ENCODE peak calls at places on chromosome 4, in four cellular contexts. S is AG09309, V is A549, M is mucosa of descending colon. I is an unnamed sample.

GRCh38 chr4:86757468-86757867 is 91.7 kb downstream of the SLC10A6 start:
- DNase-seq in S (no peak), M (no peak), V (no peak), I (no peak)

GRCh38 chr4:165331316-165331715 is 3.8 kb downstream of the MSMO1 start:
- DNase-seq in V (no peak), S (no peak), M (no peak), I (no peak)

GRCh38 chr4:113446019-113446418 is 315.5 kb downstream of the CAMK2D start:
- DNase-seq in S (no peak), M (no peak), V (peak; percentile 44), I (no peak)

GRCh38 chr4:146256328-146256727 is 42.0 kb downstream of the REELD1 start:
- DNase-seq in V (no peak), M (no peak), S (no peak), I (no peak)

GRCh38 chr4:113222006-113222405 is 172.6 kb downstream of the ANK2 start:
- DNase-seq in V (no peak), S (no peak), M (no peak), I (no peak)

GRCh38 chr4:165970703-165971420 is 97.8 kb downstream of the TLL1 start:
- DNase-seq in S (no peak), M (no peak), V (no peak), I (no peak)

GRCh38 chr4:24856586-24856985 is 56.3 kb downstream of the CCDC149 start:
- DNase-seq in S (no peak), M (no peak), V (no peak), I (no peak)

GRCh38 chr4:37008199-37008598 is 236.3 kb upstream of the NWD2 start:
- DNase-seq in M (peak; percentile 54), S (no peak), V (peak; percentile 74), I (no peak)

GRCh38 chr4:113447695-113448265 is 313.8 kb downstream of the CAMK2D start:
- DNase-seq in S (no peak), V (no peak), M (no peak), I (no peak)

GRCh38 chr4:78772526-78773084 is 3.5 kb upstream of the BMP2K start:
- DNase-seq in S (no peak), V (no peak), M (no peak), I (no peak)

GRCh38 chr4:36056128-36056527 is 188.2 kb downstream of the ARAP2 start:
- DNase-seq in V (peak; percentile 0), S (no peak), M (no peak), I (no peak)

GRCh38 chr4:89658701-89659024 is 178.3 kb downstream of the SNCA start:
- DNase-seq in S (no peak), V (no peak), M (no peak), I (no peak)

GRCh38 chr4:172683016-172683415 is 485.6 kb upstream of the GALNT7 start:
- DNase-seq in M (no peak), V (no peak), S (no peak), I (no peak)

GRCh38 chr4:159071969-159072765 is 30.7 kb upstream of the RAPGEF2 start:
- DNase-seq in V (no peak), M (no peak), S (no peak), I (no peak)

GRCh38 chr4:60805500-60806313 is 394.4 kb upstream of the ADGRL3 start:
- DNase-seq in M (no peak), S (no peak), V (peak; percentile 18), I (no peak)

GRCh38 chr4:48841045-48841827 is 10.3 kb downstream of the OCIAD1 start:
- DNase-seq in S (no peak), M (no peak), V (no peak), I (no peak)

GRCh38 chr4:186724048-186724860 is 598 bp upstream of the FAT1 start:
- DNase-seq in M (peak; percentile 65), V (peak; percentile 39), S (no peak), I (peak; percentile 67)

GRCh38 chr4:83371936-83372335 is 37.3 kb upstream of the HPSE start:
- DNase-seq in V (no peak), M (no peak), S (no peak), I (no peak)

GRCh38 chr4:6076391-6076790 is 58.2 kb upstream of the C4orf50 start:
- DNase-seq in S (no peak), M (no peak), V (no peak), I (no peak)

DNA sequence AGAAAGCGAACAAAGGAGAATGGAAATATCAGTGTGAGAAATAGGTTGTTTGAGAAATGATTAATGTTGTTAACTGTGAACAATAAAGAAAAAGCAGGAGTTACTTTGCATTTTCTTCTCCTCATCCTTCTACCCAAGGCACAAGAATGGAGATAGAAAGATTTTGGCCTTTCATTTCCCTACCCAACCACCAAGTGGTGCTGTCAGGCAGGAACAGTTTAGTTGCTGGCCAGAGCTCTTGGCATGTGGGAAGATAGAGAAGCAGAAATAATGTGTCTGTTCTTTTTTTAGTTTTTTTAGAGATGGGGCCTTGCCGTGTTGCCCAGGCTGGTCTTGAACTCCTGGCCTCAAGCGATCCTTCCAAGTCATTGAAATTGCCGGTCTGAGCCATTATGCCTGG is 12.8 kb downstream of the HOPX start:
- DNase-seq in V (peak; percentile 6), S (no peak), M (no peak), I (no peak)
- TF ChIP-seq CTCF in V (no peak), S (peak; percentile 9), M (no peak), I (no peak)

GRCh38 chr4:99201687-99202086 is 17.4 kb downstream of the ADH6 start:
- DNase-seq in S (peak; percentile 14), M (no peak), V (no peak), I (no peak)
- TF ChIP-seq CTCF in S (peak; percentile 26), M (no peak), V (no peak), I (no peak)

DNA sequence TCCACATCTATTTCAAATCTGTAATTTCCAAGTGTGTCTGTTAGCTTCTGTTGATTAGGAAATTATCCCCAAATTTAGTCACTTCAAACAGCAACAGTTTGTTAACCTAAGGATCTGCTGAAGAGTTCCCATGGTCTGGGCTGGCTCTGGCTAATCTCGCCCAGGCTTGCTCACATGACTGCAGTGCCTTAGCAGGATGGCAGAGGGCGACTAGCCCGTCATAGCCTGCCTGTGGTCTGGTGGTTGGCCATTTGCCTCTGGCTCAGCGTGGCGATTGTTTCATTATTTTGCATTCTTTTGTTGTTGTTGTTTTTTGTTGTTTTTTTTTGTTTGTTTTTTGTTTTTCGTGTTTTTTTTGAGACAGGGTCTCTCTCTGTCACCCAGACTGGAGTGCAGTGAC is 264.0 kb downstream of the TRIML1 start:
- DNase-seq in M (no peak), V (no peak), S (no peak), I (no peak)
- TF ChIP-seq CTCF in M (no peak), V (no peak), S (no peak), I (no peak)

GRCh38 chr4:118835896-118836762 is at the start of gene SEC24D:
- DNase-seq in V (peak; percentile 75), S (peak; percentile 40), M (peak; percentile 91), I (peak; percentile 95)
- TF ChIP-seq CTCF in V (no peak), S (no peak), M (peak; percentile 15), I (peak; percentile 39)

GRCh38 chr4:92045718-92046117 is 258.0 kb upstream of the GRID2 start:
- DNase-seq in S (no peak), V (no peak), M (no peak), I (no peak)

GRCh38 chr4:92050875-92051274 is 252.9 kb upstream of the GRID2 start:
- DNase-seq in V (no peak), M (no peak), S (no peak), I (no peak)

DNA sequence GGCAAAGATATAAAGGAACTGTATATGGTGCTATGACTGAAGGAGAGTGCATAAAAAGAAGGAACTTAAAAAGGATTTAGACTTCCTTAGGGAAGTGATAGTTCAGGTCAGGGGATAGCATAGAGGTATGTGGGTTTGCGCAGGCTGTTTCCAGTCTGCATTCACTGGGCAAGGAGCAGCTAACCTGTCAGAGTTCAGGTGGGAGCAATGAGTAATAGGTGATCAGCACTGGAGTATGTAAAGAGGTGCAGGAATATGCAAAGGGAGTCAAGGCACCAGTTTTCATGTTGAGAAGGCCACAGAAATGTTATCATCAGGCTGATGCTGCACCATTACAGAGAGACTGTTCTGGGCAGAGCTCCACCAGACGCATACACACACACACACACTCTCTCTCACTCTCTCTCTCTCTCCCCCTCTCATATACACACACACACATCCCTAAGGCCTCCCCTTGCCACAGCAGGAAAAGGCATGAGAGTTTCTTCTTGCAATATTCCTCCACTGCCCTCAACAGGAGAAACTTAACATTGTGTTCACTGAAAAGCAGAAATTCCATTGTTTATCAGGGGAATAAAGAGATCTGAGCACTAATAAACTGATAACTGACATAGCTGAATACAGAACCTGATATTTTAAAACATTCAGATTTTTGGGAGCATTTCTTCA is 256.4 kb upstream of the GRID2 start:
- DNase-seq in V (peak; percentile 0), S (no peak), M (no peak), I (no peak)
- TF ChIP-seq CTCF in V (no peak), S (no peak), M (no peak), I (no peak)